ENCODE peak calls at places on chromosomes 12 and 14, in four cellular contexts. H, D, T and G are unnamed samples.

GRCh38 chr14:104826197-104826857 is 25.4 kb downstream of the ZBTB42 start:
- DNase-seq in T (peak), H (peak), D (peak), G (no peak)

GRCh38 chr14:90397401-90398314 is 829 bp downstream of the CALM1 start:
- DNase-seq in T (peak), H (peak), D (peak), G (no peak)

GRCh38 chr12:61654698-61655097 is 605.5 kb upstream of the USP15 start:
- DNase-seq in T (no peak), H (no peak), D (no peak), G (no peak)

GRCh38 chr12:15701721-15702156 is 87.4 kb downstream of the EPS8 start:
- DNase-seq in H (no peak), D (no peak), T (no peak), G (no peak)

GRCh38 chr14:92962831-92963095 is 39.8 kb downstream of the CHGA start:
- DNase-seq in H (no peak), T (no peak), D (no peak), G (no peak)

GRCh38 chr12:34298176-34298970 is 276.1 kb downstream of the ALG10 start:
- DNase-seq in D (no peak), T (no peak), H (no peak), G (no peak)

GRCh38 chr14:100616854-100617714 is 29.9 kb upstream of the BEGAIN start:
- DNase-seq in D (peak), T (no peak), H (no peak), G (no peak)

GRCh38 chr12:92136883-92137582 is 8.6 kb downstream of the BTG1 start:
- DNase-seq in D (no peak), T (no peak), H (peak), G (no peak)

GRCh38 chr12:57395121-57395520 is 35.7 kb downstream of the R3HDM2 start:
- DNase-seq in H (no peak), D (no peak), T (no peak), G (no peak)

GRCh38 chr14:51328089-51328941 is 88.3 kb downstream of the TMX1 start:
- DNase-seq in D (no peak), H (no peak), T (no peak), G (peak)

GRCh38 chr12:77062846-77063461 is 2.4 kb downstream of the E2F7 start:
- DNase-seq in D (no peak), T (no peak), H (no peak), G (no peak)

GRCh38 chr12:109444263-109444662 is 32.8 kb downstream of the KCTD10 start:
- DNase-seq in H (no peak), T (no peak), D (no peak), G (no peak)

GRCh38 chr12:20420557-20420956 is 52.2 kb downstream of the PDE3A start:
- DNase-seq in D (peak), T (no peak), H (no peak), G (no peak)

GRCh38 chr14:24264298-24264697 is 1.3 kb upstream of the TGM1 start:
- DNase-seq in H (peak), T (no peak), D (no peak), G (peak)

GRCh38 chr12:123962530-123962929 is 10.1 kb downstream of the CCDC92 start:
- DNase-seq in D (no peak), T (no peak), H (no peak), G (no peak)

GRCh38 chr12:93136243-93137015 is 207.3 kb upstream of the EEA1 start:
- DNase-seq in H (no peak), T (no peak), D (no peak), G (no peak)

GRCh38 chr14:87332001-87332400 is 661.0 kb downstream of the GALC start:
- DNase-seq in D (no peak), H (peak), T (no peak), G (peak)

DNA sequence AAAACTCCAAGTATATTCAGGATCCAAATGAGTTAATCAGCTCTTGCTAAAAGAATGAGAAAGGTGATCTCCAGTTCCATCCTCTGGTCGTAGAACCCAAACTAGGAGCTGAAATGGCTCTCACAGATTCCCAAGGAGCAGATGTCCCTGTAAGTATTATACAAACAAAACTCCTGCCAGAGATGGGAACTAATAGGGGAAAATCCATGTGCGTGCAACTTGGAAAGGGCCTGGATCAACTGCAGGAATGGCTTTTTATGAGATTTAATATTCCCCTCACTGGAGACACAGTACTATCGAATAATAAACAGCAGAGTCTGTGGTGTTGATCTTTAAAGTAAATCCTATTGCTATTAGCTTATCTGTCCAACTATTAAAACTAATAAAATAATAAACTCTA is 309.2 kb upstream of the TBX3 start:
- DNase-seq in T (no peak), H (no peak), D (no peak), G (no peak)
- H3K27ac ChIP-seq in T (no peak), H (no peak), D (no peak), G (no peak)

DNA sequence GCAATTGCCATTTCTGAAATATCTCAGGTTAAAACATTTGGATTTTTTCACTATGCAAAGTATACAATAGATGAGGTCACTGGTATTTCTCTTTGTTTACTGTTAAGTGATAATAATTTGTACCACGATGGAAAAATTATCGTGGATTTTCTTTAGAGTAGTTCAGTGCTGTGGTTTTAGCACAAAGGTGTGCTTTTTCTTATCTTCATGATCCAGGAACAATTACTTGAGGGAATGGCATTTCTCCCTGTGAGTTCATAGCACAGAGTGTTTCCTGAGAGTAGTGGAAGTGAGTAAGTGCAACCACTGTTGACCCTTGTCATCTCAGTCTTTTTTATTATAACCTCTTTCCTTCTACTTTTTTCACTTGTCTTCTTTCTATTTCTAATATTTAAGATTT is 86.8 kb downstream of the FGD4 start:
- DNase-seq in T (no peak), H (no peak), D (no peak), G (no peak)
- H3K27ac ChIP-seq in T (no peak), H (no peak), D (peak), G (peak)

DNA sequence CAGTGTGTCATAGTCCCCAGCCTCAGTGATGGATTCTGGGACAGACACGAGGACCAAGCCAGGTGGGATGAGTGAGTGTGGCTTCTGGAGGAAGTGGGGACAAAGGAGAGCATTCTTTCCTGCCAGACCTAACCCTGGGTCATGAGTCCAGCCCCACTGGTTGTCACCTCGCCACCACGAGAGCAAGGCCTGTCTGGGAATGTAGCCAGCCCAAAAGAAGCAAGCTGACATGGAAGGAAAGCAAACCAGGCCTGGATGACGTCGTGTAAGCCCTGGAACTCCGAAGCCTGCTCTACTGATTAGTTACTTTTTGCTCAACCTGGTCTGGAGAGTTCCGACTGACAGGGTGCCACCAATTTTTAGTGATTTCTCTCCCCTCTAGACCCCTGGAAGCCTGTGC is 105.9 kb downstream of the SINHCAF start:
- DNase-seq in T (no peak), D (no peak), H (no peak), G (no peak)
- H3K27ac ChIP-seq in T (no peak), D (no peak), H (no peak), G (no peak)

GRCh38 chr12:53941750-53942149 is 3.1 kb downstream of the HOXC13 start:
- DNase-seq in T (no peak), H (no peak), D (no peak), G (no peak)
- H3K27ac ChIP-seq in T (no peak), H (no peak), D (no peak), G (no peak)

DNA sequence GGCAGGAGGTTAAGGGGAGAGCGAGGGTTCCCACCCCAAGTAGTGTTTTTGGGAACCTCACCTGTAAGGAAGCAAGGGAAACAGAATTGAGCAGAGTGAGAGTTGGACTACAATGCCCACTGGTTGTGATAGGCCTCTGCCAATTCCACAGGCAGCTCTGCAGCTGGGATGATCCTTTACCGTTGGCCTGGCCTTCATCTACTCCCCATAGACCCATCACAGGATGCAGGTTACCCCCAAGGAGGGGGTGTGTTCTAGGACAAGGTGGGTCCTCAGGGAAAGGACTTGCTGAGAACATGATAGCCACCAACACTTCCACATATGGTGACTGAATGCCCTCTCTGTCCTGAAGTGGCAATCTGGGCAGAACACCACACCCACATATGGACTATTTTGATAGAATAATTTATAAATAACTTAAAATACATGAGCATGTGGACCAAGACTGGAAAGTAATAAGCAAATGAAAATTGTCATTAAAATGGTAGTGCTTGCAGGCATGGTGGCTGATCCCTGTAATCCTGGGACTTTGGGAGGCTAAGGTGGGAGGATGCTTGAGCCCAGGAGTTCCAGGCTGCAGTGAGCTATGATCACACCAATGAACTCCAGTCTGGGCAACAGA is 8.4 kb downstream of the PHLDA1 start:
- DNase-seq in H (no peak), T (no peak), D (no peak), G (no peak)
- H3K27ac ChIP-seq in H (peak), T (no peak), D (no peak), G (peak)